ENCODE peak calls at places on chromosomes 4 and X, in four cellular contexts. J is MM.1S, H is aorta, Q is A549. P is an unnamed sample.

GRCh38 chr4:84971319-84971932 is 4.9 kb upstream of the WDFY3 start:
- DNase-seq in Q (peak), J (peak), H (no peak), P (no peak)

GRCh38 chrX:136608295-136608933 is 39.5 kb upstream of the CD40LG start:
- DNase-seq in J (peak), H (no peak), Q (peak), P (peak)

GRCh38 chr4:133186845-133187244 is 37.8 kb downstream of the PCDH10 start:
- DNase-seq in Q (no peak), H (peak), J (no peak), P (no peak)

GRCh38 chrX:144334577-144334976 is 450.7 kb downstream of the UBE2NL start:
- DNase-seq in J (no peak), H (no peak), Q (peak), P (no peak)

GRCh38 chr4:18440527-18441215 is 419.1 kb upstream of the LCORL start:
- DNase-seq in H (no peak), Q (no peak), J (no peak), P (no peak)

GRCh38 chrX:115058276-115058675 is 40.9 kb upstream of the IL13RA2 start:
- DNase-seq in H (no peak), J (no peak), Q (no peak), P (no peak)

GRCh38 chr4:170716868-170717267 is 627.1 kb upstream of the AADAT start:
- DNase-seq in J (no peak), H (no peak), Q (no peak), P (no peak)

GRCh38 chr4:182604161-182604591 is 313.0 kb downstream of the DCTD start:
- DNase-seq in J (no peak), Q (no peak), H (no peak), P (no peak)

GRCh38 chrX:10564484-10564883 is 55.9 kb downstream of the MID1 start:
- DNase-seq in H (no peak), Q (no peak), J (no peak), P (no peak)

GRCh38 chr4:183407635-183408463 is 36.6 kb upstream of the CDKN2AIP start:
- DNase-seq in H (no peak), J (no peak), Q (no peak), P (no peak)

GRCh38 chrX:76184276-76184675 is 11.4 kb downstream of the PBDC1 start:
- DNase-seq in J (no peak), Q (no peak), H (no peak), P (no peak)

GRCh38 chr4:137363496-137363895 is 168.8 kb downstream of the PCDH18 start:
- DNase-seq in Q (no peak), H (no peak), J (no peak), P (no peak)

GRCh38 chrX:44935640-44936039 is 62.7 kb downstream of the KDM6A start:
- DNase-seq in Q (no peak), H (no peak), J (no peak), P (no peak)

GRCh38 chr4:152937535-152938236 is 1.6 kb downstream of the FHDC1 start:
- DNase-seq in Q (peak), J (peak), H (peak), P (no peak)

GRCh38 chrX:6002056-6002455 is 226.6 kb downstream of the NLGN4X start:
- DNase-seq in H (no peak), J (no peak), Q (no peak), P (no peak)

GRCh38 chr4:41991916-41992767 is 1.8 kb downstream of the SLC30A9 start:
- DNase-seq in Q (no peak), H (no peak), J (no peak), P (no peak)

GRCh38 chrX:26925088-26925487 is 538.1 kb downstream of the PPP4R3C start:
- DNase-seq in H (no peak), J (no peak), Q (no peak), P (no peak)

GRCh38 chrX:46617906-46618305 is 44.3 kb downstream of the CHST7 start:
- DNase-seq in J (no peak), Q (no peak), H (no peak), P (no peak)

GRCh38 chr4:106369456-106370060 is 980 bp upstream of the GIMD1 start:
- DNase-seq in Q (peak), H (no peak), J (peak), P (no peak)

GRCh38 chr4:106371166-106371565 is 2.6 kb upstream of the GIMD1 start:
- DNase-seq in J (no peak), Q (no peak), H (no peak), P (no peak)

GRCh38 chr4:106367072-106367471 is 1.5 kb downstream of the GIMD1 start:
- DNase-seq in Q (no peak), H (peak), J (no peak), P (no peak)

GRCh38 chr4:106370214-106370613 is 1.6 kb upstream of the GIMD1 start:
- DNase-seq in J (no peak), Q (no peak), H (no peak), P (no peak)

DNA sequence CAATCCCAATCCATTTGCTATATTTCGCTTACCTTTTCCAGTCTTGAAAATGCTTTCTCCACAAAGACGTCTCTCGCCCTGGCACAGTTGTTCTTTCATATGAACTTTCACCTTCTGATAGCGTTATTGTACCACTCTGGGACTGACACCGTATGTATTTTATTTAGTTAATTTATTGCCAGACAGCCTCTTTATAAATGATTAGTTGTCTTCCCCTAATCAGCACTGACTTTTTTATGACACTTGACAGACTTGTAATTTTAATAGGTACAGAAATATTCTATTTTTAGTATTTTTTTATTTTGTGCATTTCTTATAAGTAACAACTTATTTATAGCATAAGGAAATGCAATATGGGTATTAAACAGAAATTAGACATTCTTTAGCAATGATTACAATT is at the start of gene GIMD1:
- DNase-seq in J (no peak), H (no peak), Q (no peak), P (no peak)
- H3K4me3 ChIP-seq in J (no peak), H (no peak), Q (no peak), P (no peak)

DNA sequence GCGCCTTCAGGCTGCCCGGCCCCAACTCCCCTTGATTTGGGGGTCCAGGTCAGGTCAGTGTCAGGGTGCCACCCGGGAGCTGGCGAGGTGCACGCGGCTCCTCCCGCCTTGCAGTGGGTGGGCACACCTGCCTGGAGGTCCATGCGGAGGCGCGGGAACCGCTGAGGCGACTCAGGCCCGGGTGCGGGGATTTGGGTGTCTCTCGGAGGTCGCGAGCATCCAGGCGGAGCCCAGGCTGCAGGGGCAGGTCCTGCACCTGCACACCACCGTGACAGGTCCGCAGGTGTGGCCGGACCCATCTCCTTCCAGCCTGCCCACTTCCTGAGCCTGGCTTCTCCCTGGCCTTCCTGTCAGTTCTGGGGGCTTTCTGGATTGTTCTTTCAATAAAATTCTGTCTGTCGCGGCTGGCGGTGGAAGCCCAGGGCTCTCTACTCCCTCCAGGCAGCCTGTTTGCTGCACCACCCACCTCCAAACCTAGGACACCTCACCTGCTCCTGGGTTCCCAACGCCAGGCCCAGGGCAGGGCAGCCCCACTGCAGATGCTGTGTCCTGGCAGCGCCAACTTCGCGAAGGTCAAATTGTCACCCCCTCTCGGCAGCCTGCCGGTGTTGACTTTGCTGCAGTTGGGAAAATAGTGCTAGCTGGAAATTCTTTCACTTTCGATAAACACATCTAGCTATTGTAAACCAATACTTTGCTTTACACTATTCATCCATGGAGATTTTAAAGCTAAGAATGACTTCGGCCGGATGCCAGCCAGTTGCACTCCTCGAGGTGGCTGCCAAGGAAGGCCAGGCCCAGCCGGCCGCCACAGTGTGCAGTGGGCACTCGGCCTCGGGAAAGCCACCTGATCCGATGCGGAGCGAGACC is 35.9 kb downstream of the FGFRL1 start:
- DNase-seq in H (peak), J (no peak), Q (no peak), P (no peak)
- H3K4me3 ChIP-seq in H (no peak), J (peak), Q (peak), P (no peak)

GRCh38 chrX:106612403-106612789 is 618 bp downstream of the RADX start:
- DNase-seq in Q (no peak), H (no peak), J (no peak), P (no peak)

GRCh38 chrX:106611682-106612402 is at the start of gene RADX:
- DNase-seq in J (peak), H (peak), Q (peak), P (peak)

GRCh38 chrX:106611323-106611681 is 476 bp upstream of the RADX start:
- DNase-seq in J (no peak), H (no peak), Q (no peak), P (no peak)

GRCh38 chrX:106615041-106615440 is 3.3 kb downstream of the RADX start:
- DNase-seq in Q (no peak), H (no peak), J (no peak), P (no peak)

GRCh38 chrX:106613277-106613676 is 1.5 kb downstream of the RADX start:
- DNase-seq in J (no peak), Q (no peak), H (no peak), P (no peak)
- H3K4me3 ChIP-seq in J (peak), Q (no peak), H (no peak), P (no peak)

GRCh38 chr4:173521474-173522159 is 8.4 kb downstream of the HAND2 start:
- DNase-seq in Q (no peak), J (no peak), H (peak), P (no peak)
- H3K4me3 ChIP-seq in Q (no peak), J (no peak), H (peak), P (peak)

DNA sequence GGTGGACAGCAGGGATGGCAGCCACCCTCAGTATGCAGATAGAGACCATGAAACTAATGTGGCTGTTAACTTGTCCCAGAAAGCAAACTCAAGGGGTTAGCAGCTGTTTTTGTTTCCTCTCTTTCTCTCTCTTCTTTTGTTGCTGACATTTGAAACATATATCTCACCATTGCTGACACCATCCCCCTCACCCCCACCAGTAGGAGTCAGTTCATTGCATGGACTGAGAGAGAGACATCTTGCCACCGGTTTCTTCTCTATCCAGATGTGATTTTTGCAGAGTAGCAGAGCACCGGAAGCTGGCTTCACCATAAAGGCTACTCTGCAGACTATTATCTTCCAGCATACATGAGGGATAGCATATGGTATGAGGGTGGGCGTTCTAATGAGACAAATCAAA is 177.1 kb upstream of the FRG1 start:
- DNase-seq in Q (no peak), H (no peak), J (no peak), P (no peak)
- H3K4me3 ChIP-seq in Q (no peak), H (no peak), J (no peak), P (no peak)